ENCODE peak calls at places on chromosomes 7 and 10, in seven cellular contexts. One of them, this sample, is unnamed.

GRCh38 chr7:86914468-86915054 is 144.9 kb downstream of the ELAPOR2 start:
- DNase-seq in fibroblast of lung: peak
- DNase-seq in lung: no peak
- DNase-seq in IMR-90: peak
- DNase-seq in fibroblast of the aortic adventitia: peak
- DNase-seq in HL-60: no peak
- DNase-seq in OCI-LY7: peak
- DNase-seq in this sample: no peak

GRCh38 chr7:36277247-36277542 is 112.5 kb upstream of the ANLN start:
- DNase-seq in OCI-LY7: no peak
- DNase-seq in IMR-90: no peak
- DNase-seq in lung: no peak
- DNase-seq in fibroblast of lung: no peak
- DNase-seq in fibroblast of the aortic adventitia: no peak
- DNase-seq in HL-60: no peak
- DNase-seq in this sample: no peak

GRCh38 chr10:20740128-20740527 is 157.0 kb downstream of the NEBL start:
- DNase-seq in IMR-90: no peak
- DNase-seq in fibroblast of lung: no peak
- DNase-seq in HL-60: no peak
- DNase-seq in OCI-LY7: no peak
- DNase-seq in fibroblast of the aortic adventitia: no peak
- DNase-seq in lung: no peak
- DNase-seq in this sample: no peak

GRCh38 chr7:74627699-74628411 is 29.7 kb upstream of the GTF2I start:
- DNase-seq in OCI-LY7: no peak
- DNase-seq in HL-60: no peak
- DNase-seq in fibroblast of the aortic adventitia: peak
- DNase-seq in lung: peak
- DNase-seq in fibroblast of lung: peak
- DNase-seq in IMR-90: peak
- DNase-seq in this sample: no peak

GRCh38 chr10:71697938-71698709 is 21.5 kb downstream of the C10orf105 start:
- DNase-seq in fibroblast of the aortic adventitia: no peak
- DNase-seq in IMR-90: no peak
- DNase-seq in OCI-LY7: no peak
- DNase-seq in HL-60: no peak
- DNase-seq in fibroblast of lung: no peak
- DNase-seq in lung: no peak
- DNase-seq in this sample: no peak

GRCh38 chr7:66359656-66360211 is 154.6 kb downstream of the TPST1 start:
- DNase-seq in HL-60: no peak
- DNase-seq in fibroblast of the aortic adventitia: peak
- DNase-seq in OCI-LY7: no peak
- DNase-seq in IMR-90: no peak
- DNase-seq in fibroblast of lung: peak
- DNase-seq in lung: no peak
- DNase-seq in this sample: no peak

GRCh38 chr7:132893560-132893959 is 188.3 kb downstream of the CHCHD3 start:
- DNase-seq in fibroblast of the aortic adventitia: no peak
- DNase-seq in fibroblast of lung: no peak
- DNase-seq in IMR-90: no peak
- DNase-seq in OCI-LY7: no peak
- DNase-seq in lung: no peak
- DNase-seq in HL-60: no peak
- DNase-seq in this sample: no peak

GRCh38 chr10:103884681-103885139 is 29.3 kb upstream of the SH3PXD2A start:
- DNase-seq in fibroblast of lung: peak
- DNase-seq in HL-60: no peak
- DNase-seq in lung: peak
- DNase-seq in IMR-90: peak
- DNase-seq in fibroblast of the aortic adventitia: peak
- DNase-seq in OCI-LY7: peak
- DNase-seq in this sample: peak

GRCh38 chr7:136688601-136689000 is 179.9 kb upstream of the CHRM2 start:
- DNase-seq in OCI-LY7: no peak
- DNase-seq in HL-60: no peak
- DNase-seq in fibroblast of lung: no peak
- DNase-seq in fibroblast of the aortic adventitia: no peak
- DNase-seq in lung: no peak
- DNase-seq in IMR-90: no peak
- DNase-seq in this sample: no peak

GRCh38 chr10:85430991-85431390 is 935.6 kb downstream of the GRID1 start:
- DNase-seq in lung: no peak
- DNase-seq in OCI-LY7: no peak
- DNase-seq in fibroblast of the aortic adventitia: no peak
- DNase-seq in HL-60: no peak
- DNase-seq in fibroblast of lung: no peak
- DNase-seq in IMR-90: no peak
- DNase-seq in this sample: no peak

GRCh38 chr7:130966246-130967009 is 232.4 kb upstream of the KLF14 start:
- DNase-seq in fibroblast of lung: no peak
- DNase-seq in fibroblast of the aortic adventitia: peak
- DNase-seq in IMR-90: peak
- DNase-seq in HL-60: no peak
- DNase-seq in lung: no peak
- DNase-seq in OCI-LY7: no peak
- DNase-seq in this sample: no peak

GRCh38 chr7:114930107-114930521 is 8.2 kb downstream of the MDFIC start:
- DNase-seq in lung: no peak
- DNase-seq in OCI-LY7: no peak
- DNase-seq in IMR-90: peak
- DNase-seq in HL-60: no peak
- DNase-seq in fibroblast of the aortic adventitia: no peak
- DNase-seq in fibroblast of lung: peak
- DNase-seq in this sample: no peak

GRCh38 chr10:44696496-44696895 is 214.6 kb upstream of the TMEM72 start:
- DNase-seq in lung: no peak
- DNase-seq in IMR-90: peak
- DNase-seq in fibroblast of lung: peak
- DNase-seq in HL-60: no peak
- DNase-seq in OCI-LY7: no peak
- DNase-seq in fibroblast of the aortic adventitia: peak
- DNase-seq in this sample: no peak

DNA sequence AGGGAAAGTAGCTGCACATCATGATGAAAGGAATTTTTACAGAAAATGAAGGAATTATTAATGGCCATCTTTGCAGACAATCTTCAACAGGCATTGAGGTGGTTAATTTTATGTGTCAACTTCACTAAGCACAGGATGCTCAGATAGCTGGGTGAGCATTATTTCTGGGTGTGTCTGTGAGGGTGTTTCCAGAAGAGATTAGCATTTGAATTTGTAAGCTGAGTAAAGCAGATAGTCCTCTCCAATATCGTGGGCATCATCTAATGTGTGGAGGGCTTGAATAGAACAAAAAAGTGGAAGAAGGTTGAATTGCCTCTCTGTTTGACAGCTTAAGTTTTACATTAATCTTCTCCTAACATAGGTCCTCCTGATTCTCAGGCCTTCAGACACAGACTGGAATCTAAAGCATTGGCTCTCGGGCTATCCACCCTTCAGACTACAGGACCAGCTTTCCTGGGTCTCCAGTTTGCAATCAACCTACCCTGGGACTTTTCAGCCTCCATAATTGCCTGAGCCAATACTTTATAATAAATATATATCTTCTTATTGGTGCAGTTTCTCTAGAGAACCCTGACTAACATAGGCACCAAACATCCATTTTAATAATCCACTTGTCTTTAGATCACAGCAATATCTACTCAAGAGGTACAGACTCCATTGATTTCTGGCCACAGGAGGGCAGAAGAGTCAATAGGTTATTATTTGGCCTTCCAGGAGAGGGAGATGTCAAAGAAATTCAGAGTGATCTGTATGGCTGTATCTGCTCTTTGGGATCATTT is 10.5 kb upstream of the CRPPA start:
- DNase-seq in fibroblast of lung: peak
- DNase-seq in OCI-LY7: peak
- DNase-seq in lung: no peak
- DNase-seq in fibroblast of the aortic adventitia: peak
- DNase-seq in IMR-90: no peak
- DNase-seq in HL-60: no peak
- DNase-seq in this sample: peak
- TF ChIP-seq CTCF in fibroblast of lung: peak
- TF ChIP-seq CTCF in OCI-LY7: peak
- TF ChIP-seq CTCF in lung: no peak
- TF ChIP-seq CTCF in fibroblast of the aortic adventitia: peak
- TF ChIP-seq CTCF in IMR-90: peak
- TF ChIP-seq CTCF in HL-60: peak
- TF ChIP-seq CTCF in this sample: peak

GRCh38 chr10:8052970-8053445 is 1.5 kb upstream of the GATA3 start:
- DNase-seq in OCI-LY7: no peak
- DNase-seq in fibroblast of lung: no peak
- DNase-seq in HL-60: no peak
- DNase-seq in fibroblast of the aortic adventitia: no peak
- DNase-seq in IMR-90: no peak
- DNase-seq in lung: no peak
- DNase-seq in this sample: no peak
- TF ChIP-seq CTCF in OCI-LY7: peak
- TF ChIP-seq CTCF in fibroblast of lung: peak
- TF ChIP-seq CTCF in HL-60: peak
- TF ChIP-seq CTCF in fibroblast of the aortic adventitia: no peak
- TF ChIP-seq CTCF in IMR-90: no peak
- TF ChIP-seq CTCF in lung: no peak
- TF ChIP-seq CTCF in this sample: no peak

DNA sequence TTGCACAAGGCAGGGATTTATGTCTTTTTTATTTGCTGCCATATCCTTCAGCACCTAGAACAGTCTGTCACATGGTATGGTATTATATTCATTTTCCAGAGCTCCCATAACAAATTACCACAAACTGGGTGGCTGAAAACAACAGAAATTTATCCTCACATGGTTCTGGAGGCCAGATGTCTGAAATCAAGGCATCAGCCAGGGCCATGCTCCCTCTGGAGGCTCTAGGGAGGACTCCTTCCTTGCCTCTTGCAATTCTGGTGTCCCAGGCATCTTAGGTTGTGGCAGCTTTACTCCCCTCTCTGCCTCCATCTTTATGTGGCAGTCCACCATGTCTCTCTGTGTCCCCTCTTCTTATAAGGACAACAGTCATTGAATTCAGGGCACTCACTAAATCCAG is 43.1 kb downstream of the MET start:
- DNase-seq in HL-60: no peak
- DNase-seq in IMR-90: peak
- DNase-seq in OCI-LY7: no peak
- DNase-seq in fibroblast of the aortic adventitia: no peak
- DNase-seq in fibroblast of lung: peak
- DNase-seq in lung: no peak
- DNase-seq in this sample: no peak
- TF ChIP-seq CTCF in HL-60: no peak
- TF ChIP-seq CTCF in IMR-90: peak
- TF ChIP-seq CTCF in OCI-LY7: no peak
- TF ChIP-seq CTCF in fibroblast of the aortic adventitia: peak
- TF ChIP-seq CTCF in fibroblast of lung: peak
- TF ChIP-seq CTCF in lung: no peak
- TF ChIP-seq CTCF in this sample: no peak

GRCh38 chr10:58065529-58065815 is 202.2 kb downstream of the IPMK start:
- DNase-seq in fibroblast of lung: no peak
- DNase-seq in IMR-90: no peak
- DNase-seq in OCI-LY7: no peak
- DNase-seq in HL-60: no peak
- DNase-seq in lung: no peak
- DNase-seq in fibroblast of the aortic adventitia: no peak
- DNase-seq in this sample: no peak
- TF ChIP-seq CTCF in fibroblast of lung: no peak
- TF ChIP-seq CTCF in IMR-90: no peak
- TF ChIP-seq CTCF in OCI-LY7: peak
- TF ChIP-seq CTCF in HL-60: no peak
- TF ChIP-seq CTCF in lung: no peak
- TF ChIP-seq CTCF in fibroblast of the aortic adventitia: no peak
- TF ChIP-seq CTCF in this sample: no peak

GRCh38 chr7:13099197-13099795 is 411.9 kb downstream of the ARL4A start:
- DNase-seq in OCI-LY7: no peak
- DNase-seq in HL-60: no peak
- DNase-seq in fibroblast of the aortic adventitia: no peak
- DNase-seq in lung: no peak
- DNase-seq in fibroblast of lung: no peak
- DNase-seq in IMR-90: peak
- DNase-seq in this sample: no peak
- TF ChIP-seq CTCF in OCI-LY7: no peak
- TF ChIP-seq CTCF in HL-60: no peak
- TF ChIP-seq CTCF in fibroblast of the aortic adventitia: no peak
- TF ChIP-seq CTCF in lung: no peak
- TF ChIP-seq CTCF in fibroblast of lung: no peak
- TF ChIP-seq CTCF in IMR-90: no peak
- TF ChIP-seq CTCF in this sample: no peak

GRCh38 chr10:2620827-2621521 is 446.4 kb upstream of the PFKP start:
- DNase-seq in OCI-LY7: no peak
- DNase-seq in IMR-90: no peak
- DNase-seq in fibroblast of the aortic adventitia: no peak
- DNase-seq in HL-60: no peak
- DNase-seq in lung: no peak
- DNase-seq in fibroblast of lung: no peak
- DNase-seq in this sample: no peak
- TF ChIP-seq CTCF in OCI-LY7: no peak
- TF ChIP-seq CTCF in IMR-90: no peak
- TF ChIP-seq CTCF in fibroblast of the aortic adventitia: no peak
- TF ChIP-seq CTCF in HL-60: no peak
- TF ChIP-seq CTCF in lung: no peak
- TF ChIP-seq CTCF in fibroblast of lung: no peak
- TF ChIP-seq CTCF in this sample: no peak